ENCODE peak calls at places on chromosomes 6 and 20, in ten cellular contexts. F is IMR-90; S is heart right ventricle; N is aorta; O is BJ; J is CD8-positive, alpha-beta T cell; A is H1; Q is SK-N-SH; K is esophagus squamous epithelium; B is neuronal stem cell. T is an unnamed sample.
A peak's percentile ranks its signal among the peaks of the same experiment; 100 is the strongest.

GRCh38 chr20:58020656-58021454 is 207.6 kb downstream of the ANKRD60 start:
- DNase-seq in J (no peak), N (peak; percentile 74), A (no peak), O (no peak), F (no peak), S (no peak), K (no peak), B (no peak), Q (peak; percentile 72), T (no peak)

GRCh38 chr20:25695532-25696383 is 895 bp downstream of the ZNF337 start:
- DNase-seq in K (no peak), S (no peak), N (no peak), A (no peak), O (no peak), F (no peak), Q (no peak), B (peak; percentile 12), J (no peak), T (no peak)

GRCh38 chr6:108277831-108278230 is 17.0 kb upstream of the SNX3 start:
- DNase-seq in B (no peak), K (no peak), S (no peak), O (no peak), A (no peak), Q (no peak), N (no peak), J (no peak), F (no peak), T (no peak)

GRCh38 chr6:25171301-25171700 is 107.9 kb upstream of the CARMIL1 start:
- DNase-seq in N (no peak), S (no peak), F (no peak), B (no peak), J (no peak), O (no peak), Q (no peak), K (no peak), A (no peak), T (no peak)

GRCh38 chr6:158474961-158475343 is 84.9 kb upstream of the TMEM181 start:
- DNase-seq in F (peak; percentile 65), A (no peak), J (no peak), N (no peak), S (no peak), Q (no peak), O (no peak), B (no peak), K (no peak), T (peak; percentile 63)

GRCh38 chr6:6915813-6916547 is 191.8 kb upstream of the RREB1 start:
- DNase-seq in K (no peak), A (no peak), B (no peak), Q (no peak), S (peak; percentile 41), J (no peak), N (no peak), O (no peak), F (peak; percentile 22), T (no peak)

GRCh38 chr6:13807691-13808090 is 6.7 kb downstream of the MCUR1 start:
- DNase-seq in J (no peak), K (no peak), B (no peak), A (no peak), O (no peak), Q (no peak), F (no peak), S (no peak), N (no peak), T (no peak)

GRCh38 chr6:91387290-91388062 is 800.6 kb upstream of the MAP3K7 start:
- DNase-seq in F (no peak), N (no peak), O (no peak), K (no peak), A (peak; percentile 39), B (no peak), Q (no peak), J (no peak), S (no peak), T (no peak)

GRCh38 chr6:40409143-40409542 is 178.0 kb downstream of the LRFN2 start:
- DNase-seq in J (no peak), Q (no peak), S (no peak), A (no peak), K (no peak), B (no peak), F (no peak), O (no peak), N (no peak), T (no peak)

GRCh38 chr20:19817017-19817416 is 59.0 kb downstream of the RIN2 start:
- DNase-seq in O (peak; percentile 50), K (no peak), S (no peak), Q (no peak), F (peak; percentile 98), A (no peak), B (no peak), J (no peak), N (no peak), T (no peak)

GRCh38 chr20:22490287-22491187 is 93.8 kb downstream of the FOXA2 start:
- DNase-seq in B (peak; percentile 48), J (no peak), Q (no peak), N (no peak), A (no peak), O (no peak), F (no peak), K (no peak), S (no peak), T (no peak)

GRCh38 chr6:77368660-77369313 is 94.5 kb downstream of the HTR1B start:
- DNase-seq in J (no peak), S (peak; percentile 41), N (peak; percentile 73), K (no peak), B (no peak), O (no peak), A (peak; percentile 15), Q (no peak), F (peak; percentile 38), T (no peak)
- H3K4me3 ChIP-seq in J (no peak overlapping the region), S (peak overlapping the region; percentile 61), N (peak overlapping the region; percentile 10), K (peak overlapping the region; percentile 53), B (peak overlapping the region; percentile 32), O (peak overlapping the region; percentile 49), A (peak overlapping the region; percentile 75), Q (peak overlapping the region; percentile 54), F (peak overlapping the region; percentile 80), T (peak overlapping the region; percentile 51)

DNA sequence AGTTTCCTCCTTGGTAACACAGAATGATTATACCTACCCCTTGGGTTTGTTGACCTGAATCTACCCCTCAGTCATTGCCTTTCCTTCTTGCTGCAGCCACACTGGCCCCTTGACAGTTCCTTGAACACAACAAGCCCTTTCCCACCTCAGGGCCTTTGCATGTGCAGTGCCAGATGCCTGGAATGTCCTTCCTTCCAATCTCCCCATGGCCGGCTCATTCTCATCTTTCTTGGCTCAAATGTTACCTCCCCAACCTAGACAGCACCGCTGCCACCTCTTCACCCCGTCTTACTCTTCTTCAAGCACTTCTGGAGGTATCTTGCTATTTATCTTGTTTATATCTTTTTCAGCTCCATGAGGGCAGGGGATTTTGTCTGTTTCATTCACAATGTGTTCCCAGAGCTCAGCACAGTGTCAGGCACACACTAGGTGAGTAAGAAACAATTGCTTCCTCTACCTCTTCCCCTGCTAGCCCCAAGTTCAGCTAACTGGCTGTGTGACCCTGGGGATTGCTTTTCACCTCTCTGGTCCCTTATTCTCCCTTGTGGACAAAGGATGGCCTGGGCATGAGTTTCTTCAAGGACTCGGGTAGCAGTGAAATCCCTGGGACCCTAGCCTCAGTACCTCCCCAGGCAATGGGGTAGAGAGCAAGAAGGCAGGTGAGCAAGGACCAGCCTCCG is 121.5 kb downstream of the CEBPB start:
- DNase-seq in S (no peak), A (no peak), Q (no peak), K (no peak), O (no peak), F (no peak), B (no peak), N (peak; percentile 50), J (no peak), T (no peak)
- H3K4me3 ChIP-seq in S (no peak overlapping the region), A (no peak overlapping the region), Q (no peak overlapping the region), K (no peak overlapping the region), O (no peak overlapping the region), F (no peak overlapping the region), B (no peak overlapping the region), N (no peak overlapping the region), J (no peak overlapping the region), T (no peak overlapping the region)

GRCh38 chr6:28506807-28507475 is 8.7 kb downstream of the GPX6 start:
- DNase-seq in K (no peak), A (no peak), F (no peak), B (no peak), O (no peak), J (no peak), S (no peak), N (no peak), Q (no peak), T (no peak)
- H3K4me3 ChIP-seq in K (no peak overlapping the region), A (no peak overlapping the region), F (no peak overlapping the region), B (no peak overlapping the region), O (no peak overlapping the region), J (no peak overlapping the region), S (no peak overlapping the region), N (no peak overlapping the region), Q (no peak overlapping the region), T (no peak overlapping the region)

GRCh38 chr6:106085687-106085983 is 501 bp upstream of the PRDM1 start:
- DNase-seq in B (no peak), Q (no peak), K (no peak), S (no peak), F (no peak), J (no peak), A (no peak), O (no peak), N (no peak), T (no peak)
- H3K4me3 ChIP-seq in B (no peak overlapping the region), Q (peak overlapping the region; percentile 74), K (peak overlapping the region; percentile 76), S (peak overlapping the region; percentile 61), F (peak overlapping the region; percentile 85), J (peak overlapping the region; percentile 44), A (peak overlapping the region; percentile 68), O (peak overlapping the region; percentile 73), N (no peak overlapping the region), T (peak overlapping the region; percentile 52)

DNA sequence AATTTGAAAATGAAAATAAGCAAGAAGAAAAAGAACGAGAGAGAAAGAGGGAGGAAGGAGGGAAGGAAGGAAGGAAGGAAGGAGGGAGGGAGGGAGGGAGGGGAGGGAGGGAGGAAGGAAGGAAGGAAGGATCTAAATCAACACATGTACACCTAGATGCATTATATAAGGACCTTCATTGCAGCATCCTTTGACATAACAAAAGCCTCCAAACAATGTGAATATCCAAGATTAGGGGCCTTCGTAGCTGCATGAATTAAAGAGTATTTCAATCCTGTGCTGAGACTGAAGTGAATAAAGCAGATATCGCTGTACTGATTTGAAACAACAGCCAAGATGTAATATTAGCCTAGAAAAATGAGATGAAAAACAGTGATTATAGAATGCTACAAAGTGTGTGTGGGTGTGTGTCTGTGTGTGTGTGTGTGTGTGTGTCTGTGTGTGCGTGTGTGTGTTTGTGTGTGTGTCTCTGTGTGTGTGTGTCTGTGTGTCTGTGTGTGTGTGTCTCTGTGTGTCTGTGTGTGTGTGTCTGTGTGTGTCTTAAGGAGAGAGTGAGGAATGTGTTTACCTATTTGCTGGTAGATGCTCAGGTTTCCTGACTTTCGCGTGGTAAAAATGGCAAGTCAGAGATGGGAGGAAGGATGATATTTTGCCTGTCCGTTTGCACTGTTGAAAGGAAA is 129.0 kb upstream of the PTPN1 start:
- DNase-seq in A (no peak), S (no peak), Q (no peak), O (no peak), J (no peak), K (no peak), N (no peak), B (no peak), F (no peak), T (no peak)
- H3K4me3 ChIP-seq in A (no peak overlapping the region), S (no peak overlapping the region), Q (no peak overlapping the region), O (no peak overlapping the region), J (no peak overlapping the region), K (no peak overlapping the region), N (no peak overlapping the region), B (no peak overlapping the region), F (no peak overlapping the region), T (no peak overlapping the region)

T was measured in retinal pigment epithelial cell.